ENCODE peak calls at places on chromosome 22, in ten cellular contexts. One of them, this sample, is unnamed.

GRCh38 chr22:38238519-38239051 is 34.2 kb downstream of the TMEM184B start:
- DNase-seq in HCT116: no peak
- DNase-seq in heart left ventricle: no peak
- DNase-seq in IMR-90: peak; percentile 73
- DNase-seq in SK-N-SH: no peak
- DNase-seq in uterus: no peak
- DNase-seq in stomach: no peak
- DNase-seq in neural progenitor cell: no peak
- DNase-seq in keratinocyte: no peak
- DNase-seq in psoas muscle: peak; percentile 47
- DNase-seq in this sample: peak; percentile 56

GRCh38 chr22:19231986-19232385 is 53.5 kb upstream of the SLC25A1 start:
- DNase-seq in HCT116: no peak
- DNase-seq in heart left ventricle: no peak
- DNase-seq in IMR-90: no peak
- DNase-seq in SK-N-SH: no peak
- DNase-seq in uterus: no peak
- DNase-seq in stomach: no peak
- DNase-seq in neural progenitor cell: no peak
- DNase-seq in keratinocyte: no peak
- DNase-seq in psoas muscle: no peak
- DNase-seq in this sample: no peak

GRCh38 chr22:18031670-18032454 is 7.5 kb upstream of the MICAL3 start:
- DNase-seq in HCT116: peak; percentile 82
- DNase-seq in heart left ventricle: no peak
- DNase-seq in IMR-90: peak; percentile 97
- DNase-seq in SK-N-SH: no peak
- DNase-seq in uterus: peak; percentile 66
- DNase-seq in stomach: no peak
- DNase-seq in neural progenitor cell: no peak
- DNase-seq in keratinocyte: peak; percentile 92
- DNase-seq in psoas muscle: peak; percentile 89
- DNase-seq in this sample: no peak

GRCh38 chr22:31271026-31271425 is 21.3 kb downstream of the PIK3IP1 start:
- DNase-seq in HCT116: no peak
- DNase-seq in heart left ventricle: no peak
- DNase-seq in IMR-90: no peak
- DNase-seq in SK-N-SH: no peak
- DNase-seq in uterus: no peak
- DNase-seq in stomach: no peak
- DNase-seq in neural progenitor cell: no peak
- DNase-seq in keratinocyte: no peak
- DNase-seq in psoas muscle: no peak
- DNase-seq in this sample: no peak

GRCh38 chr22:48154169-48154942 is 1391.9 kb downstream of the TBC1D22A start:
- DNase-seq in HCT116: no peak
- DNase-seq in heart left ventricle: no peak
- DNase-seq in IMR-90: no peak
- DNase-seq in SK-N-SH: no peak
- DNase-seq in uterus: no peak
- DNase-seq in stomach: no peak
- DNase-seq in neural progenitor cell: no peak
- DNase-seq in keratinocyte: no peak
- DNase-seq in psoas muscle: no peak
- DNase-seq in this sample: no peak

GRCh38 chr22:45771711-45772110 is 100.1 kb downstream of the ATXN10 start:
- DNase-seq in HCT116: no peak
- DNase-seq in heart left ventricle: no peak
- DNase-seq in IMR-90: no peak
- DNase-seq in SK-N-SH: no peak
- DNase-seq in uterus: no peak
- DNase-seq in stomach: no peak
- DNase-seq in neural progenitor cell: no peak
- DNase-seq in keratinocyte: no peak
- DNase-seq in psoas muscle: no peak
- DNase-seq in this sample: no peak

GRCh38 chr22:38240734-38241252 is 32.0 kb downstream of the TMEM184B start:
- DNase-seq in HCT116: peak; percentile 69
- DNase-seq in heart left ventricle: no peak
- DNase-seq in IMR-90: peak; percentile 91
- DNase-seq in SK-N-SH: no peak
- DNase-seq in uterus: no peak
- DNase-seq in stomach: peak; percentile 71
- DNase-seq in neural progenitor cell: peak; percentile 84
- DNase-seq in keratinocyte: no peak
- DNase-seq in psoas muscle: peak; percentile 77
- DNase-seq in this sample: no peak

GRCh38 chr22:19443544-19444211 is 3.8 kb downstream of the C22orf39 start:
- DNase-seq in HCT116: no peak
- DNase-seq in heart left ventricle: no peak
- DNase-seq in IMR-90: no peak
- DNase-seq in SK-N-SH: no peak
- DNase-seq in uterus: no peak
- DNase-seq in stomach: no peak
- DNase-seq in neural progenitor cell: no peak
- DNase-seq in keratinocyte: no peak
- DNase-seq in psoas muscle: no peak
- DNase-seq in this sample: no peak

GRCh38 chr22:24588756-24589481 is 4.0 kb downstream of the LRRC75B start:
- DNase-seq in HCT116: no peak
- DNase-seq in heart left ventricle: no peak
- DNase-seq in IMR-90: no peak
- DNase-seq in SK-N-SH: no peak
- DNase-seq in uterus: no peak
- DNase-seq in stomach: no peak
- DNase-seq in neural progenitor cell: no peak
- DNase-seq in keratinocyte: no peak
- DNase-seq in psoas muscle: no peak
- DNase-seq in this sample: no peak

GRCh38 chr22:23044570-23044969 is 25.7 kb upstream of the GNAZ start:
- DNase-seq in HCT116: no peak
- DNase-seq in heart left ventricle: no peak
- DNase-seq in IMR-90: no peak
- DNase-seq in SK-N-SH: no peak
- DNase-seq in uterus: no peak
- DNase-seq in stomach: no peak
- DNase-seq in neural progenitor cell: no peak
- DNase-seq in keratinocyte: no peak
- DNase-seq in psoas muscle: no peak
- DNase-seq in this sample: no peak

DNA sequence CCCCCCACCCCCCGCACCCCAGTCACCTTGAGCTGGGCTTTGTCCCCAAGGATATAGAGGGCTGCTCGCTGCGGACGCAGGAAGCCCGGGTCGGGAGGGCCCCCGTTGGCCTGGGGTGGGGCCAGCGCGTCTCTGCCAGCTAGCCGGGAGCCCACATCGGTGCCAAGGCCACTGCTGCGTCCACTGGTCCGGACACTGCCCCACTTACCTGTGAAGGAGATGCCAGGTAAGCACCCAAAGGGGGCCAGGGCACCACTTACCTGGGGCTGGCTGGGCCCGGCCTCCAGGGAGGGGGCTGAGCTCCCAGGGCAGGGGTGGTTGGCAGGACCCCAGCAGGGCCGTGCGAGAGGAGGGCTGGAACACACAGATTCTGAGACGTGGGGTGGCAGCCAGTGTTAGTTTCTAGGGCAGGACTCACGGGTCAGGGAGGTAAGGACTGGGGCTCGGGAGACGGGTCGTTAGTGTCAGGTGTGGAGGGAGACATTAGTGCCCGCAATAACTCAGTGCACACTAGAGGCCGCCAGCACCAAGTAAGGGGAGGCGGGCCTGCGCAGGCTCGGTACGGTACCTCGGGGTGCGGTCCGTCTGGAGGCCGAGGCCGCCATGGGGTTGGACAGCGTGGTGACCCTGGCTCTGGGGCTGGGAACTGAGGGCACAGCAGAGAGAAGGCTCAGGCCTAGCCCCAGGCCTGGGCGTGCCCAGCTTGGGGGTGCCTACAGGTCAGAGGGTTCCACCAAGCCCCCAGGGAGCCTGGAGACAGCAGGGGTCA is 18.2 kb downstream of the SBF1 start:
- DNase-seq in HCT116: no peak
- DNase-seq in heart left ventricle: no peak
- DNase-seq in IMR-90: no peak
- DNase-seq in SK-N-SH: peak; percentile 69
- DNase-seq in uterus: no peak
- DNase-seq in stomach: no peak
- DNase-seq in neural progenitor cell: peak; percentile 41
- DNase-seq in keratinocyte: no peak
- DNase-seq in psoas muscle: no peak
- DNase-seq in this sample: no peak
- TF ChIP-seq CTCF in HCT116: peak; percentile 53
- TF ChIP-seq CTCF in heart left ventricle: no peak
- TF ChIP-seq CTCF in IMR-90: peak; percentile 12
- TF ChIP-seq CTCF in SK-N-SH: peak; percentile 44
- TF ChIP-seq CTCF in uterus: no peak
- TF ChIP-seq CTCF in stomach: no peak
- TF ChIP-seq CTCF in neural progenitor cell: peak; percentile 44
- TF ChIP-seq CTCF in keratinocyte: no peak
- TF ChIP-seq CTCF in psoas muscle: no peak
- TF ChIP-seq CTCF in this sample: no peak

DNA sequence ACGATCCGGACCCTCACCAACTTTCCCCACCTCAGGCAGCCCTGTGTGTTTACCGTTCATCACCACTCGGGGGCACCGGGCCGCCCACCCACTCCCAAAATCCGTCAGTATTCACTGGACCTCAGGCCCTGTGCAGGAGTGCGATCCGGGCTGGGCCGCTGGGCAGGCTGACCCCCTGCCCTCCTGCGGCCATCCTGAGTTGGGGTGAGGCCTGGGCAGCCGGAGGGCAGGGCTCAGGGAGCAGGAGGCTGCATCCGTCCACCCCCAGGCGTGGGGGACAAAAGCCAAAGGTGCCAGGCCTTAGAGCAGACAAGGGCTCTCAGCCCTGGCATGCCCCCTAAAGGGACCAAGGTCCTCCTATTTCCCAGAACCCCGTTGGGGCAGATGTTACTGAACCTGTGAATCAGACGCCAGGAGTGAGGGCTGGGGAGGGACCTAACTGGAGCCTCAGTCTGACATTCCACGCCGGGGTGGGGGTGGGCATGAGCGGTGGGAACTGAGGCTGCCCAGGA is 16.8 kb upstream of the TMEM191C start:
- DNase-seq in HCT116: no peak
- DNase-seq in heart left ventricle: no peak
- DNase-seq in IMR-90: no peak
- DNase-seq in SK-N-SH: peak; percentile 44
- DNase-seq in uterus: no peak
- DNase-seq in stomach: peak; percentile 18
- DNase-seq in neural progenitor cell: peak; percentile 41
- DNase-seq in keratinocyte: no peak
- DNase-seq in psoas muscle: no peak
- DNase-seq in this sample: no peak
- H3K4me1 ChIP-seq in HCT116: no peaks in the 10 kb centered on the region
- H3K4me1 ChIP-seq in heart left ventricle: no peaks in the 10 kb centered on the region
- H3K4me1 ChIP-seq in IMR-90: no peaks in the 10 kb centered on the region
- H3K4me1 ChIP-seq in SK-N-SH: no peaks in the 10 kb centered on the region
- H3K4me1 ChIP-seq in uterus: no peaks in the 10 kb centered on the region
- H3K4me1 ChIP-seq in stomach: no peaks in the 10 kb centered on the region
- H3K4me1 ChIP-seq in neural progenitor cell: peaks cover 7% of the 10 kb centered on the region
- H3K4me1 ChIP-seq in keratinocyte: no peaks in the 10 kb centered on the region
- H3K4me1 ChIP-seq in psoas muscle: no peaks in the 10 kb centered on the region
- H3K4me1 ChIP-seq in this sample: no peaks in the 10 kb centered on the region

DNA sequence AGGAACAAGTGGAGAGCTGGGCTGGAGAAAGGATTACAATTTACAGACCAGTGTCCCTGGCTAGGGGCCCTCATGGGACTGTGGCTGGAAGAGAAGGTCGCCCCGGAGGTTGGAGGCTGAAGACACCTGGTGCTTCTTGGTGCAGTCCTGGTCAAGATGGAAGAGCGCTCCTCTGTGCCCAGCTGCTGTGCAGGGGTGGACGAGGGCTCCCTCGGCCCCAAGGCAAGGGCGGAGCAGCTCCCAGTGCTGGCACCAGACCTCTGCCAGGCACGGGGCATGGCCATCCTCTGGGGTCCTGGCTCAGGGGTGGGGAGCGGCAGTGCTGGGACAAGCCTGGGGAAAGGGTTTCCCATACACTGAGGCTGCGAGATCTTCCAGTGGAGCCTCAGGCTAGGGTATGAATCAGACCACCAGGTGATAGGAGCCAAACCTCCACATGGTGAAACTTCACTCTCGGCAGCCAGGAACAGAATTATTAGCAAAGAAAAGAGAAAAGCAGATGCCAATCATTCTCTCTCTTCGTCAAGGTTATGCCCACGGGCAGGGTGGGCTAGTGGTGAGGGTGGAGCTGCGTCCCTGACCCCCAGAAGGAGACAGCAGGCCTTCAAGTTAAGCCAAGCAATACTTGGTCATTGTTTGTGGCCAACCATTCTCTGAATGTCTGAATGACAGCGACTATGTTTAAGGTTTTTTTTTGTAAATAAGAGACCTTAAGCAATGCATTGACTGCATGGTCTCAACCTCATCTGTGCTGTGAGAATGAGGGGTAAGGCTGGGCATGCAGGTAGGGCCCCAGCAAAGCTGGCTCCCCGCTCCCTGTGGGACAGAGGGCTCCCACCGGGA is 32.1 kb downstream of the PPM1F start:
- DNase-seq in HCT116: no peak
- DNase-seq in heart left ventricle: no peak
- DNase-seq in IMR-90: no peak
- DNase-seq in SK-N-SH: peak; percentile 16
- DNase-seq in uterus: no peak
- DNase-seq in stomach: no peak
- DNase-seq in neural progenitor cell: no peak
- DNase-seq in keratinocyte: no peak
- DNase-seq in psoas muscle: peak; percentile 40
- DNase-seq in this sample: no peak
- H3K27ac ChIP-seq in HCT116: no peak overlapping the region
- H3K27ac ChIP-seq in heart left ventricle: no peak overlapping the region
- H3K27ac ChIP-seq in IMR-90: no peak overlapping the region
- H3K27ac ChIP-seq in SK-N-SH: no peak overlapping the region
- H3K27ac ChIP-seq in uterus: no peak overlapping the region
- H3K27ac ChIP-seq in stomach: no peak overlapping the region
- H3K27ac ChIP-seq in neural progenitor cell: no peak overlapping the region
- H3K27ac ChIP-seq in keratinocyte: no peak overlapping the region
- H3K27ac ChIP-seq in psoas muscle: no peak overlapping the region
- H3K27ac ChIP-seq in this sample: no peak overlapping the region

DNA sequence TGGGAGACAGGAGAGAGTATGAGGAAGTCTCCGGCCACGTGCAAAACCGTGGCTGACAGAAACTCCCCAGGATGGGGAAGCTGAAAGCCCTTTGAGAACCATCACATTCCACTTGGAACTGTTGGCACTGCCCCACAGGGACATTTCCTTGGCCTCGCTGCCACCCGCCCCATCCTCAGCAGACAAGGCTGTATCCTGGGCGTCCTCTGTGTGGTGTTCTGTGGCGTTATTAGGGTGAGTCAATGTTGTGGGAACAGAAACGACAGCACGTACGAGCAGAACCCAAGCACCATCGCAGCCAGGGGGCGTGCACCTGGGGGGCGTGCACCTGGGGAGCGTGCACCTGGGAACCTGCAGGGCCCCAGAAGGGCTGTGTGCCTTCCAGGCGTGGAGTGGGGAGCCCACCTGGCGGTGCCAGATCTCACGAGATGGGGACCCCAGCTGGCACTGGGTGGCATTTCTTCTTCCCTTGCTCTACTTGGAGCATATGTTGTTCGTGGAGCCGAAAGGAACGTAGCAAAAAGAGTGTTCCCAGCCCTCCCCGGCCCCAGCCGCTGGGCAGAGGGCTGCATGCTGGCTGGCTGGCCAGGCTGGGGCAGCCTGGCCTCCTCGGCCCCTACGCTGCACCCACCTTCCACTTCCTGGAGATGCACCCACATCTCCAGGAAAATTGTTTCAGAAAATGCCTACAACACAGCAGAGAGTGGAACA is 35.4 kb downstream of the NFAM1 start:
- DNase-seq in HCT116: peak; percentile 3
- DNase-seq in heart left ventricle: no peak
- DNase-seq in IMR-90: no peak
- DNase-seq in SK-N-SH: no peak
- DNase-seq in uterus: no peak
- DNase-seq in stomach: no peak
- DNase-seq in neural progenitor cell: no peak
- DNase-seq in keratinocyte: no peak
- DNase-seq in psoas muscle: no peak
- DNase-seq in this sample: no peak
- TF ChIP-seq CTCF in HCT116: peak; percentile 38
- TF ChIP-seq CTCF in heart left ventricle: no peak
- TF ChIP-seq CTCF in IMR-90: no peak
- TF ChIP-seq CTCF in SK-N-SH: no peak
- TF ChIP-seq CTCF in uterus: no peak
- TF ChIP-seq CTCF in stomach: no peak
- TF ChIP-seq CTCF in neural progenitor cell: no peak
- TF ChIP-seq CTCF in keratinocyte: peak; percentile 22
- TF ChIP-seq CTCF in psoas muscle: no peak
- TF ChIP-seq CTCF in this sample: no peak